ENCODE peak calls at places on chromosomes 4 and X, in six cellular contexts. U, M, P, T, R and E are unnamed samples.

GRCh38 chr4:78613522-78614311 is 62.1 kb downstream of the ANXA3 start:
- DNase-seq in P (no peak), R (no peak), M (no peak), U (no peak), T (no peak), E (no peak)

GRCh38 chr4:173420324-173420752 is 21.4 kb upstream of the SCRG1 start:
- DNase-seq in M (no peak), P (no peak), R (no peak), U (no peak), T (peak; percentile 28), E (no peak)

GRCh38 chrX:136028383-136028984 is 43.2 kb downstream of the SLC9A6 start:
- DNase-seq in P (no peak), U (no peak), R (no peak), M (no peak), T (peak; percentile 74), E (no peak)

GRCh38 chrX:147565239-147565638 is 346.5 kb upstream of the FMR1 start:
- DNase-seq in M (no peak), U (no peak), T (no peak), P (no peak), R (no peak), E (no peak)

GRCh38 chrX:71671043-71671829 is 3.9 kb downstream of the LOC101059915 start:
- DNase-seq in T (no peak), U (no peak), R (no peak), M (peak; percentile 51), P (no peak), E (no peak)

GRCh38 chrX:72712094-72712755 is 1.9 kb downstream of the PHKA1 start:
- DNase-seq in M (no peak), P (no peak), R (no peak), T (peak; percentile 13), U (no peak), E (no peak)

GRCh38 chr4:127975121-127975770 is 10.0 kb downstream of the ABHD18 start:
- DNase-seq in R (no peak), U (no peak), P (no peak), T (peak; percentile 82), M (no peak), E (no peak)

GRCh38 chr4:121950212-121950679 is 1.6 kb downstream of the TRPC3 start:
- DNase-seq in P (peak; percentile 73), T (peak; percentile 69), R (peak; percentile 60), M (peak; percentile 76), U (peak; percentile 71), E (peak; percentile 61)

GRCh38 chrX:9456250-9457074 is 8.4 kb upstream of the TBL1X start:
- DNase-seq in P (no peak), T (no peak), M (no peak), R (no peak), U (no peak), E (no peak)

GRCh38 chr4:103075435-103075893 is 1.1 kb downstream of the SLC9B2 start:
- DNase-seq in M (no peak), T (peak; percentile 26), U (no peak), P (no peak), R (no peak), E (no peak)

GRCh38 chrX:40179333-40179732 is 81.6 kb upstream of the BCOR start:
- DNase-seq in T (no peak), U (no peak), P (no peak), M (no peak), R (no peak), E (no peak)

GRCh38 chr4:185210102-185210981 is 944 bp downstream of the SNX25 start:
- DNase-seq in T (peak; percentile 56), U (peak; percentile 22), P (no peak), R (peak; percentile 51), M (peak; percentile 52), E (peak; percentile 58)

GRCh38 chr4:55258152-55258863 is 87.7 kb upstream of the SRD5A3 start:
- DNase-seq in U (no peak), M (no peak), R (no peak), T (no peak), P (no peak), E (no peak)

GRCh38 chr4:47641755-47642154 is 156.7 kb downstream of the ATP10D start:
- DNase-seq in U (no peak), T (peak; percentile 37), M (peak; percentile 34), R (no peak), P (no peak), E (no peak)

GRCh38 chrX:2829066-2829430 is 318 bp downstream of the GYG2 start:
- DNase-seq in R (no peak), T (no peak), P (no peak), U (no peak), M (no peak), E (peak; percentile 21)

GRCh38 chr4:42412251-42412650 is 15.0 kb downstream of the SHISA3 start:
- DNase-seq in U (no peak), T (peak; percentile 90), P (no peak), R (no peak), M (no peak), E (no peak)

GRCh38 chrX:30278365-30278764 is 30.8 kb downstream of the NR0B1 start:
- DNase-seq in U (no peak), T (peak; percentile 34), M (no peak), R (no peak), P (no peak), E (no peak)

GRCh38 chr4:51830146-51830545 is 12.8 kb upstream of the DCUN1D4 start:
- DNase-seq in U (no peak), M (no peak), P (no peak), R (no peak), T (peak; percentile 6), E (no peak)

GRCh38 chr4:2489841-2490552 is 21.1 kb downstream of the RNF4 start:
- DNase-seq in M (no peak), R (no peak), T (no peak), U (no peak), P (no peak), E (no peak)

GRCh38 chr4:37665347-37666009 is 20.7 kb downstream of the RELL1 start:
- DNase-seq in P (peak; percentile 42), R (no peak), T (no peak), U (no peak), M (no peak), E (no peak)

GRCh38 chrX:125132274-125132673 is 187.4 kb upstream of the TEX13C start:
- DNase-seq in M (no peak), P (no peak), T (peak; percentile 0), R (no peak), U (no peak), E (no peak)

GRCh38 chrX:41442824-41443560 is 4.2 kb upstream of the NYX start:
- DNase-seq in T (no peak), U (no peak), M (no peak), R (no peak), P (no peak), E (peak; percentile 16)

GRCh38 chr4:147481577-147482109 is 746 bp downstream of the EDNRA start:
- DNase-seq in T (no peak), U (peak; percentile 28), P (peak; percentile 24), R (no peak), M (no peak), E (no peak)

GRCh38 chr4:147480502-147480890 is 401 bp upstream of the EDNRA start:
- DNase-seq in T (no peak), U (no peak), M (no peak), P (peak; percentile 47), R (no peak), E (no peak)

GRCh38 chr4:147482281-147482680 is 1.4 kb downstream of the EDNRA start:
- DNase-seq in P (no peak), T (no peak), M (no peak), R (no peak), U (no peak), E (no peak)

GRCh38 chr4:147479817-147480216 is 1.1 kb upstream of the EDNRA start:
- DNase-seq in M (peak; percentile 46), T (peak; percentile 47), P (peak; percentile 48), U (peak; percentile 48), R (no peak), E (no peak)

GRCh38 chr4:147480891-147481576 is at the start of gene EDNRA:
- DNase-seq in U (peak; percentile 22), R (no peak), P (peak; percentile 48), T (peak; percentile 68), M (peak; percentile 58), E (no peak)
- H3K4me3 ChIP-seq in U (peak within 1 kb of the TSS; percentile 60), R (peak within 1 kb of the TSS; percentile 59), P (peak within 1 kb of the TSS; percentile 50), T (peak within 1 kb of the TSS; percentile 69), M (peak within 1 kb of the TSS; percentile 58), E (no peak within 1 kb of the TSS)

DNA sequence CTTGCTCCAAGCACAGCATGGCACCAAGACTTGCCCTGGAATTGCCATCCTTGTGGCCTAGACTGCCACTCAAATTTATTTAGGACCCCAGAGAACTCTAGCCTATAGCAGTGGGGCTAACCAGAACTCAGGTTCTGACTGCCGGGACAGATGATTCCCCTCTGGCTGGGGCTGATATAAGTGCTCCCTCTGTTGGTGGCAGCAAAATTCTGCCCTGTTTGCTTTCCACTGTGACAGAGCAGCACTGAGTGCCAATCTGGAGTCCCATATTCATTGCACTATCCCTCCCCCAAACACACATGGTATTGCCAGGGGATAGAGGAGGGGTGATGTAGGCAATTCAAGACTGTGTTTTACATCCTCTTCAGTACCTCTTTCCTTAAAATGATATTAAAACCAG is 1081.9 kb downstream of the FAT4 start:
- DNase-seq in U (no peak), M (no peak), T (no peak), R (no peak), P (no peak), E (no peak)
- TF ChIP-seq CTCF in U (no peak), M (no peak), T (no peak), R (no peak), P (no peak), E (no peak)

DNA sequence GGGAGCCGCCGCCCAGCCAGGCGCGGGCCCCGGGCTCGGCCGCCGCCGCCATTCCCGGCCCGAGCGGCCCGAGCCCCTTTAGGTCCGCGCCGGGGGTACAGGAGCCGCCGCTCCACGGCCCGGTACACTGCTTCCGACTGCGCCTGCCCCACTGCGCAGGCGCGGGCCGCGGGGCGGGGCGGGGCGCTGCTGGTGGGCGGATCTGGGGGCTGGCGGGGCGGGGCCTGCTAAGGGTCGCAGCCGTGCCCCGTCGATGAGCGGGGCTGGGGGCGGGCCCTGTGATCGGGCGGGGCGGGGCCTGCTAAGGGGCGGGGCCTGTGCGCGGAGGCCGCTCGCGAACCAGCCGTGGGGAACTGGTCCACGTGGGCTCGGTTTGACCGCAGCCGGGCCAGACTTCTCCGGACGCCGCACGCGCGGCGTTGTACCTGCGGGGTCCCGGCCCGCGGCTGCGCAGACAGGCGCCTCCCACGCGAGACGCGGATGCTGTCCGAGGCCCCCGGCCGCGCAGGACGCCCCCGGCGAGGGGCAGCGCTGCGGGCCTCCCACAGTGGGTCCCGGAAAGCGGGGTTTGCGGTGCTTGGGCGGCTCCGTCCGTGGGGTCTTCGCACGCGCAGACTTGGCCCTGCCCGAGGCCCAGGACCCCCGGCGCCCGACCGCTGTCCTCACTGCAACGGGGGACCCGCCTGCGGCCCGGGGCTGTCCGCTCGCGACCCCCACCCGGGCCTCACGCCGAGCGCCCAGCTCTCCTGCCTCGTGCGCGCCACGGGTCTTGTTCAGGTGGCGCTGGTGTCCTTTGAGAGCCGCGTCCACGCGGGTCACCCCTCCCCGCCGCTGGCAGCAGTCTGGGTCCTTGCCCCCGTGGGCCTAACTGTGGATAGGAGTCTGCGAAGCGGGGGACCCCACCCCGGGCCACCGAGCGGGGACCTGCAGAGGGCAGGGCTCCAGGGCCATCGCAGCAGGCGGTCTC is at the start of gene DGKQ:
- DNase-seq in R (peak; percentile 90), P (peak; percentile 86), M (peak; percentile 87), T (peak; percentile 75), U (peak; percentile 93), E (peak; percentile 88)
- TF ChIP-seq POLR2A in R (no peak), P (no peak), M (no peak), T (no peak), U (no peak), E (no peak)

DNA sequence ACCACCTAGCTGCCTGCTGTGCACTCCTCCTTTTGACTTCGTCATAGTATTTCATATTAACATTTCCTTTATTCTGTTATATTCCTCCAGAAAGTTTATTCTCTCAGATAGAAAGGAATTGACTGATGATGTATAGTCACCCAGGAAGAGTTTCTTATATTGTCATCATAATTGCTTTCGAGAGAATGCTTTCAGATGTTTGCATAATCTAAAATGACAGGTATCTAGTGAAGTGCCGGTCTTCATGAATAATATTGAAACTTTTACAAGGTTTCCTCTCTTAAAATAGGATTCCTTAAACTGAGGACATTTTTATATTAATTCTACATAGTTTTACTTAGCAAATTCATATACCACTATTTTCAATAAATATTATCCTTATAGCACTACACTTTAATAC is 10.1 kb downstream of the SEC24D start:
- DNase-seq in U (no peak), R (no peak), M (no peak), T (no peak), P (no peak), E (no peak)
- H3K4me3 ChIP-seq in U (no peak overlapping the region), R (no peak overlapping the region), M (no peak overlapping the region), T (no peak overlapping the region), P (no peak overlapping the region), E (no peak overlapping the region)